ENCODE peak calls at places on chromosomes 7 and 10, in four cellular contexts. F is thoracic aorta, V is Caco-2, A is lower lobe of right lung. E is an unnamed sample. For H3K36me3, the result is how much of the 10 kb centered on the place peaks cover.

GRCh38 chr7:90900640-90901353 is 304.7 kb downstream of the CDK14 start:
- DNase-seq in F (no peak), V (peak), A (no peak), E (no peak)

GRCh38 chr7:92137531-92137930 is 3.3 kb upstream of the CYP51A1 start:
- DNase-seq in F (no peak), V (no peak), A (no peak), E (no peak)

GRCh38 chr7:30598121-30598876 is 3.6 kb downstream of the GARS1 start:
- DNase-seq in F (no peak), V (no peak), A (no peak), E (no peak)

GRCh38 chr7:3916146-3916545 is 615.1 kb downstream of the SDK1 start:
- DNase-seq in F (no peak), V (no peak), A (no peak), E (no peak)

GRCh38 chr10:125102821-125103220 is 57.5 kb downstream of the CTBP2 start:
- DNase-seq in F (no peak), V (peak), A (peak), E (no peak)

GRCh38 chr7:76364198-76364584 is 5.4 kb upstream of the YWHAG start:
- DNase-seq in F (no peak), V (no peak), A (no peak), E (no peak)

GRCh38 chr10:25895856-25896255 is 38.2 kb upstream of the MYO3A start:
- DNase-seq in F (no peak), V (no peak), A (no peak), E (no peak)

GRCh38 chr10:87054373-87055295 is 34.5 kb downstream of the FAM25A start:
- DNase-seq in F (no peak), V (no peak), A (no peak), E (no peak)

GRCh38 chr7:43594020-43594419 is 11.1 kb downstream of the STK17A start:
- DNase-seq in F (no peak), V (no peak), A (no peak), E (no peak)

GRCh38 chr10:95133016-95133752 is 60.9 kb upstream of the ACSM6 start:
- DNase-seq in F (peak), V (peak), A (peak), E (peak)

GRCh38 chr10:126997801-126998590 is 92.8 kb downstream of the DOCK1 start:
- DNase-seq in F (no peak), V (no peak), A (no peak), E (no peak)

GRCh38 chr10:1732501-1733123 is 4.7 kb downstream of the ADARB2 start:
- DNase-seq in F (no peak), V (no peak), A (no peak), E (no peak)

GRCh38 chr10:43395571-43396060 is 13.4 kb downstream of the HNRNPF start:
- DNase-seq in F (no peak), V (no peak), A (no peak), E (peak)
- H3K36me3 ChIP-seq in F (under half), V (under half), A (half or more), E (half or more)

GRCh38 chr7:154973381-154973780 is 29.5 kb downstream of the PAXIP1 start:
- DNase-seq in F (no peak), V (no peak), A (no peak), E (no peak)

GRCh38 chr7:154978045-154978444 is 24.9 kb downstream of the PAXIP1 start:
- DNase-seq in F (no peak), V (no peak), A (no peak), E (no peak)

GRCh38 chr7:154975984-154976383 is 26.9 kb downstream of the PAXIP1 start:
- DNase-seq in F (no peak), V (no peak), A (no peak), E (no peak)
- H3K36me3 ChIP-seq in F (under half), V (under half), A (under half), E (half or more)

DNA sequence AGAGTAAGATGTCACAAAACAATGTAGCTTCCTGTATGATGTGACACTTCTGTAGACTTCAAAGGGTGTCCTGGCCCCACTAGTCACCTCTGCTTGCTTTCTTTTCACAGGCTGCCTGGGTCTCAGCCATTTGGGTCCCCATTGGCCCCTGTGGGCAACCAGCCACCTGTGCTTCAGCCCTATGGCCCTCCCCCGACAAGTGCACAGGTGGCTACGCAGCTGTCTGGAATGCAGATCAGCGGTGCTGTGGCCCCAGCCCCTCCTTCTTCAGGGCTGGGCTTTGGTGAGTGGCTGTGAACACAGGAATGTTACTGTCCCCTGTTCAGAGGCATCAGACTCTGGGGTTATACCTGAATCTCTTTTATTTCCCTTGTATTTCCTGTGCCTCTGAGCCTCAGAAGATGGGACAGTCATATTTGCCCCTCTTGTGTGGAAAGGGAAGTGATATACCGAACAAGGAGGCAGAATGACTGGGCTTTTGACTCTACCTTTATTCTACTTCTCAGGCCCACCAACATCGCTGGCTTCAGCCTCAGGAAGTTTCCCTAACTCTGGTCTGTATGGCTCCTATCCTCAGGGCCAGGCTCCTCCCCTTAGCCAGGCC is 15.4 kb downstream of the SEC24C start:
- DNase-seq in F (no peak), V (peak), A (peak), E (no peak)
- H3K36me3 ChIP-seq in F (half or more), V (under half), A (half or more), E (half or more)

GRCh38 chr7:5758286-5758685 is 23.2 kb downstream of the RNF216 start:
- DNase-seq in F (no peak), V (no peak), A (no peak), E (no peak)
- H3K36me3 ChIP-seq in F (under half), V (under half), A (under half), E (under half)

GRCh38 chr10:3137958-3138726 is 34.4 kb downstream of the PITRM1 start:
- DNase-seq in F (no peak), V (no peak), A (no peak), E (no peak)
- H3K36me3 ChIP-seq in F (half or more), V (under half), A (half or more), E (half or more)

GRCh38 chr10:17703706-17704105 is 48.3 kb upstream of the TMEM236 start:
- DNase-seq in F (no peak), V (no peak), A (no peak), E (no peak)
- H3K36me3 ChIP-seq in F (under half), V (under half), A (half or more), E (under half)

GRCh38 chr10:102379383-102379782 is 16.1 kb upstream of the NFKB2 start:
- DNase-seq in F (no peak), V (no peak), A (no peak), E (no peak)

GRCh38 chr10:102371295-102371694 is 24.2 kb upstream of the NFKB2 start:
- DNase-seq in F (no peak), V (no peak), A (no peak), E (no peak)

GRCh38 chr10:102376901-102377300 is 18.6 kb upstream of the NFKB2 start:
- DNase-seq in F (no peak), V (no peak), A (no peak), E (no peak)

GRCh38 chr10:102375867-102376266 is 19.6 kb upstream of the NFKB2 start:
- DNase-seq in F (no peak), V (no peak), A (no peak), E (no peak)

GRCh38 chr10:102375250-102375649 is 20.3 kb upstream of the NFKB2 start:
- DNase-seq in F (no peak), V (peak), A (no peak), E (no peak)
- H3K36me3 ChIP-seq in F (half or more), V (under half), A (half or more), E (half or more)

GRCh38 chr7:137873979-137874378 is 27.2 kb upstream of the DGKI start:
- DNase-seq in F (no peak), V (no peak), A (no peak), E (no peak)
- H3K36me3 ChIP-seq in F (under half), V (under half), A (under half), E (under half)

GRCh38 chr7:2379161-2379560 is 24.2 kb upstream of the CHST12 start:
- DNase-seq in F (no peak), V (no peak), A (no peak), E (no peak)

GRCh38 chr7:2379821-2380450 is 23.5 kb upstream of the CHST12 start:
- DNase-seq in F (no peak), V (no peak), A (no peak), E (no peak)

GRCh38 chr7:2381881-2382509 is 21.4 kb upstream of the CHST12 start:
- DNase-seq in F (no peak), V (no peak), A (no peak), E (no peak)

GRCh38 chr7:2381227-2381626 is 22.2 kb upstream of the CHST12 start:
- DNase-seq in F (no peak), V (no peak), A (no peak), E (no peak)

DNA sequence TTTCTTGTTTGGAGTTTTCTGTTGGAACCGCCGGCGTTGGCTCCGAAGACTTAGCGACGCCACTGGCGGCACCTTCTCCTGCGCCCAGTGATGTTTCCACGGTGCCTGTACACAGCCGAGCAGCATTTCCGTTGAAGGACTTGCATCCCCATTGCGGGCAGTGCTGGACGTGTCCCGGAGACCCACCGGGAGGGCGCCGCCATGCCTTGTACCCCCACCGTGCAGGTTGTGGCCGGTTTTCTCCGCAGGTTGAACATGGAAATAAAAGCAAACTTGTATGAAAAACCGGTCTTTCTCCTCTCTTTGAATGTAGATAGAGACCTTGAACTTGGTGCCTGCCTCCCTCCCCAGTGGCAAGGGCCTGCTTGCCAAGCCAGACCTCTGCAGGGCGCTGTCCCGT is 22.9 kb upstream of the CHST12 start:
- DNase-seq in F (no peak), V (no peak), A (no peak), E (no peak)
- H3K36me3 ChIP-seq in F (under half), V (under half), A (half or more), E (half or more)